ENCODE peak calls at places on chromosome 4, in eight cellular contexts. Q is cardiac muscle cell; K is right lobe of liver; X is suprapubic skin; J is IMR-90; V is CD8-positive, alpha-beta T cell; L is kidney epithelial cell; U is stomach. S is an unnamed sample.

GRCh38 chr4:37305984-37306383 is 61.4 kb downstream of the NWD2 start:
- DNase-seq in J (no peak), V (no peak), X (no peak), K (no peak), U (no peak), Q (no peak), L (no peak), S (no peak)

GRCh38 chr4:61428950-61429349 is 228.8 kb downstream of the ADGRL3 start:
- DNase-seq in K (no peak), L (no peak), X (no peak), Q (no peak), V (no peak), J (no peak), U (no peak), S (no peak)

GRCh38 chr4:75715105-75715799 is 9.1 kb upstream of the USO1 start:
- DNase-seq in L (no peak), K (no peak), J (peak), Q (no peak), V (no peak), X (no peak), U (no peak), S (peak)

GRCh38 chr4:85482000-85482738 is 7.2 kb downstream of the ARHGAP24 start:
- DNase-seq in K (no peak), J (no peak), U (no peak), Q (no peak), V (no peak), X (no peak), L (no peak), S (no peak)

GRCh38 chr4:143391895-143392294 is 55.2 kb downstream of the GAB1 start:
- DNase-seq in Q (peak), X (no peak), L (no peak), V (no peak), U (no peak), J (peak), K (no peak), S (peak)

GRCh38 chr4:152398060-152398459 is 137.8 kb downstream of the FBXW7 start:
- DNase-seq in L (no peak), Q (peak), X (no peak), K (no peak), V (no peak), U (no peak), J (peak), S (peak)

GRCh38 chr4:88445252-88445651 is 11.7 kb upstream of the HERC5 start:
- DNase-seq in X (no peak), K (no peak), U (no peak), V (no peak), Q (no peak), J (no peak), L (no peak), S (no peak)

GRCh38 chr4:137861682-137862081 is 329.4 kb upstream of the PCDH18 start:
- DNase-seq in X (no peak), V (no peak), J (peak), L (no peak), Q (peak), U (no peak), K (no peak), S (peak)

GRCh38 chr4:135277116-135277979 is 1075.8 kb upstream of the PABPC4L start:
- DNase-seq in L (no peak), U (no peak), V (no peak), X (no peak), K (no peak), Q (peak), J (peak), S (peak)

GRCh38 chr4:181528570-181529184 is 714.5 kb upstream of the TENM3 start:
- DNase-seq in X (no peak), Q (peak), K (peak), L (peak), V (no peak), U (peak), J (peak), S (peak)

GRCh38 chr4:25162566-25162965 is 2.3 kb upstream of the SEPSECS start:
- DNase-seq in X (no peak), K (no peak), U (no peak), J (no peak), L (no peak), V (no peak), Q (no peak), S (no peak)

GRCh38 chr4:38979511-38980230 is 52.5 kb downstream of the TMEM156 start:
- DNase-seq in V (no peak), L (no peak), Q (no peak), J (no peak), X (no peak), U (no peak), K (no peak), S (no peak)

GRCh38 chr4:123477804-123478209 is 81.2 kb downstream of the SPRY1 start:
- DNase-seq in U (no peak), K (no peak), V (peak), J (peak), Q (peak), X (no peak), L (no peak), S (peak)

GRCh38 chr4:72567821-72568620 is 1.0 kb downstream of the ADAMTS3 start:
- DNase-seq in U (peak), J (peak), L (peak), Q (peak), X (peak), V (no peak), K (peak), S (peak)

GRCh38 chr4:81366786-81367185 is 104.9 kb downstream of the RASGEF1B start:
- DNase-seq in J (no peak), X (no peak), L (no peak), U (no peak), Q (no peak), K (no peak), V (no peak), S (no peak)

GRCh38 chr4:53321151-53321987 is 44.5 kb downstream of the SCFD2 start:
- DNase-seq in Q (peak), J (peak), V (no peak), U (no peak), L (peak), X (no peak), K (no peak), S (peak)
- H3K4me3 ChIP-seq in Q (no peak), J (peak), V (no peak), U (no peak), L (no peak), X (no peak), K (no peak), S (no peak)

DNA sequence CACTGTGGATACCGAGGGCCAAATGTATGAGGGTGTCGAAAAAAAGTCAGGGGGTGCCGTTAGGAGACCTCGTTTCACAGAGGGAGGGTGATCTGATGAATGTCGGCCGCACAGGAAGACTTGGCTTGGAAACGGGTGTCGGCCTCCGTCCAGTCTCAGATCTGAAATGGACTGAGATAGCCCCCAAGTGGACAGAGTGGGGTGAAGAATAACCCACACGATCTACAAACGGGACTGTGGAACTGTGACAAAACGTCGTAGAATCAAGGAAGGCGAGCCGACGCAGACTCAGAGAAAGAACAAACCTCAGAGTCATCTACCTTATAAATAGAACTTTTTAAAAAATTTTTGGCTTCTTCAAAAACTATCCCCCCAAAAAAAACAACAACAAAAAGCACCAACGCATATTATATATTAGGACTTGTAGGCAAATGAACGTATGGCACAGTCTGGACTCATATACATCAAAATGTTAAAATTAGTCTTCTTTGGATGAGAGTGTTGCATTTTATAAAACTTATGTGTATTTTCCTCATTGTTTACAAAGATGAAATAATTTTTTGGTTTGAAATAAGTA is 63.8 kb upstream of the IRF2 start:
- DNase-seq in K (peak), V (peak), J (peak), U (peak), L (peak), Q (peak), X (peak), S (peak)
- TF ChIP-seq CTCF in K (peak), V (peak), J (peak), U (no peak), L (peak), Q (peak), X (peak), S (peak)

GRCh38 chr4:36255575-36255974 is 11.3 kb upstream of the ARAP2 start:
- DNase-seq in J (no peak), K (no peak), Q (no peak), X (no peak), U (no peak), L (no peak), V (peak), S (no peak)
- H3K4me3 ChIP-seq in J (no peak), K (no peak), Q (no peak), X (no peak), U (no peak), L (no peak), V (no peak), S (no peak)

DNA sequence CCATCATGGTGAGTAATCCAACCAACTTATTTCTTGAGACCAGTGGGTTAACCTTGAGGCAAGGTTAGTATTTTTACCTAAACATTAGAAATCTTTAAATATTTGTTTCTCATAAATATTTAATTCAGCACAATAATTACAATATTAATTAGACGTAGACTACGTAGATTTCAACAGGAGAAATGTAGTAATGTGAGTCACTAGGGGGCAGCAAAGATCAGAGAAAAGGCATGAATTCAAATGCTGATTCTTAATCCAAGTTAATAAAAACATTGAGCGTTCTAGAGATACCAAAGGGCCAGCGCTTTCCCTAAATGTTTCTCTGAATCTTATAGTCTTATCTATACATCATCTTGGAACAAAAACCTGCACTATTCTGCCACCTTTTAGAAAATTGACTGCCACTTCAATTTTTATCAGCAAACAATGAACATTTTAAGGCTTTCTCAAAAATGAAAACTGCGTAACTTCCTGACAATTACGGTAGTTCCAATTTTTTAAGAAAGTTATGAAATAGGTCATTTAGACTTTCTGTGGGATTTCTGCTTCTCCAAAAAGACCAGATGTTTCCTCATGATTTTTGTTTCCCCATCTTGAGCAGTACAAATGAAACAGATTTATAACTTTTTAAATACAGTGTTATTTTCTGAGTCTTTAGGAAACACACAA is 180.7 kb downstream of the GASK1B start:
- DNase-seq in U (no peak), L (no peak), J (peak), K (no peak), X (no peak), Q (peak), V (peak), S (peak)
- TF ChIP-seq CTCF in U (no peak), L (peak), J (peak), K (peak), X (peak), Q (peak), V (peak), S (peak)

GRCh38 chr4:153638011-153638410 is 46.1 kb upstream of the TLR2 start:
- DNase-seq in L (no peak), K (no peak), X (no peak), V (no peak), Q (no peak), J (no peak), U (no peak), S (no peak)

GRCh38 chr4:153638999-153639398 is 45.1 kb upstream of the TLR2 start:
- DNase-seq in J (no peak), V (no peak), K (no peak), L (no peak), U (no peak), X (no peak), Q (no peak), S (no peak)

GRCh38 chr4:153634737-153635353 is 49.2 kb upstream of the TLR2 start:
- DNase-seq in L (no peak), K (no peak), Q (peak), X (no peak), J (peak), U (no peak), V (no peak), S (peak)

GRCh38 chr4:153639556-153640475 is 44.3 kb upstream of the TLR2 start:
- DNase-seq in L (no peak), V (no peak), X (no peak), Q (no peak), K (no peak), J (no peak), U (no peak), S (no peak)

DNA sequence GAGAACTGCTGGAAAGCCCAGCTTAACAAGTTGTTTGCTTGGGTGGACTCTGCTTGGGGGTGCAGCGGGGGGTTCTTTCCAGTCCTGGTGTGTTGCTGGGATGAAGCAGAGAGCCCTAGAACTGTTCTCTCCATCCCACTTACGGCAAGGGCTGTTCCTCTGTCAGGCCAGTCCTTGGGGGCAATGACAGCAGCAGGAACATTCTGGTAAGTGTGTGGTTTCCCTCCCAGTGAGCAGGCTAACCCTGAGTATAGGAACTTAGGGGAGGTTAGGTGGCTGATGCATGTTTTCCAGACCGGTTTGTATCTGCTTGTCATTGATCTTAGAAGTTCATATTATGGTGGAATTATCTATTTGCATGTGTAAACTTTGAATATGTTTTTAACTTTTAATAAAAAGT is 46.9 kb upstream of the TLR2 start:
- DNase-seq in X (no peak), K (no peak), L (no peak), U (no peak), V (no peak), Q (no peak), J (no peak), S (no peak)
- H3K4me3 ChIP-seq in X (no peak), K (no peak), L (no peak), U (no peak), V (no peak), Q (no peak), J (no peak), S (no peak)

DNA sequence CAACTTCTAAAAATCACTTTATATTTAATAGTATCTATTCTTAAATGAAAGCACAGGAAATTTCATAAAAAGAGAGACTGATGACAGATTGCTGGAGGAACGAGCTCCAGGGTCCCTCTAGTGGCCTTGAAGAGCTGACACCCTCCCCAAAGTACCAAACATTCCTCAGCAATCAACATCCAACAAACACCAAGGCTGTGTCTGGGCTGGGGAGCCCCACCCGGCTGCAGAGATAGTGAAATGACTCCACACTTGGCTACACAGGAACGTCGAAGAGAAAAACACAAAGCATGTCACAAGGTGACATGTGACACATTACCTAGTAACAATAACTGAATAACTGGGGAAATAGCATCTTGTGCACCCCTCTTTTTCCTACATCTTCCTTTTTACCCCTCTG is 45.6 kb downstream of the SLC39A8 start:
- DNase-seq in L (peak), V (peak), U (peak), J (peak), K (no peak), X (no peak), Q (peak), S (peak)
- TF ChIP-seq CTCF in L (peak), V (peak), U (no peak), J (peak), K (peak), X (peak), Q (peak), S (peak)

GRCh38 chr4:168096444-168096784 is 4.1 kb downstream of the ANXA10 start:
- DNase-seq in J (no peak), X (no peak), U (no peak), K (no peak), L (no peak), Q (no peak), V (no peak), S (no peak)

GRCh38 chr4:168098257-168098717 is 6.0 kb downstream of the ANXA10 start:
- DNase-seq in J (peak), Q (peak), V (no peak), K (no peak), X (no peak), L (no peak), U (no peak), S (peak)

GRCh38 chr4:168102403-168102802 is 10.1 kb downstream of the ANXA10 start:
- DNase-seq in Q (no peak), X (no peak), J (no peak), L (no peak), K (no peak), U (no peak), V (no peak), S (no peak)

GRCh38 chr4:168097161-168097560 is 4.8 kb downstream of the ANXA10 start:
- DNase-seq in Q (no peak), X (no peak), J (no peak), K (no peak), V (no peak), U (no peak), L (no peak), S (peak)

DNA sequence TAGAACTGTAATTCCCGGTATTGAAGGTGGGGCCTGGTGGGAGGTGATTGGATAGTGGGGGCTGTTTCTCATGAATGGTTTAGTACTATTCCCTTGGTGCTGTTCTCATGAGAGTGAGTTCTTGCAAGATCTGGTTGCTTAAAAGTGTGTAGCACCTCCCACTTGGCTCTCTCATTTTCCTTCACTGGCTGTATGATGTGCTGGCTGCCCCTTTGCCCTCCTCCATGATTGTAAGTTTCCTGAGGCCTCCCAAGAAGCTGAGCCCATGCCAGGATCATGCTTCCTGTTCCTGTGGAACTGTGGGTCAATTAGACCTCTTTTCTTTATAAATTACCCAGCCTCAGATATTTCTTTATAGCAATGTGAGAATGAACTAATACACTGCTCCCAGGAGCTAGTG is 8.7 kb downstream of the ANXA10 start:
- DNase-seq in U (no peak), V (no peak), Q (peak), L (no peak), K (no peak), J (no peak), X (no peak), S (peak)
- H3K4me3 ChIP-seq in U (no peak), V (no peak), Q (no peak), L (no peak), K (no peak), J (no peak), X (no peak), S (no peak)

GRCh38 chr4:2416564-2417195 is 1.8 kb downstream of the ZFYVE28 start:
- DNase-seq in V (peak), L (no peak), Q (no peak), U (peak), K (no peak), X (no peak), J (no peak), S (no peak)

GRCh38 chr4:2419814-2420213 is 1.1 kb downstream of the CFAP99 start:
- DNase-seq in X (no peak), J (no peak), K (no peak), V (no peak), Q (no peak), U (no peak), L (no peak), S (no peak)

GRCh38 chr4:2417196-2417764 is 1.2 kb downstream of the ZFYVE28 start:
- DNase-seq in J (no peak), U (no peak), X (no peak), L (no peak), Q (no peak), K (no peak), V (no peak), S (no peak)

GRCh38 chr4:2417765-2418651 is at the start of gene ZFYVE28:
- DNase-seq in X (no peak), L (no peak), J (no peak), V (no peak), Q (no peak), U (no peak), K (peak), S (peak)

DNA sequence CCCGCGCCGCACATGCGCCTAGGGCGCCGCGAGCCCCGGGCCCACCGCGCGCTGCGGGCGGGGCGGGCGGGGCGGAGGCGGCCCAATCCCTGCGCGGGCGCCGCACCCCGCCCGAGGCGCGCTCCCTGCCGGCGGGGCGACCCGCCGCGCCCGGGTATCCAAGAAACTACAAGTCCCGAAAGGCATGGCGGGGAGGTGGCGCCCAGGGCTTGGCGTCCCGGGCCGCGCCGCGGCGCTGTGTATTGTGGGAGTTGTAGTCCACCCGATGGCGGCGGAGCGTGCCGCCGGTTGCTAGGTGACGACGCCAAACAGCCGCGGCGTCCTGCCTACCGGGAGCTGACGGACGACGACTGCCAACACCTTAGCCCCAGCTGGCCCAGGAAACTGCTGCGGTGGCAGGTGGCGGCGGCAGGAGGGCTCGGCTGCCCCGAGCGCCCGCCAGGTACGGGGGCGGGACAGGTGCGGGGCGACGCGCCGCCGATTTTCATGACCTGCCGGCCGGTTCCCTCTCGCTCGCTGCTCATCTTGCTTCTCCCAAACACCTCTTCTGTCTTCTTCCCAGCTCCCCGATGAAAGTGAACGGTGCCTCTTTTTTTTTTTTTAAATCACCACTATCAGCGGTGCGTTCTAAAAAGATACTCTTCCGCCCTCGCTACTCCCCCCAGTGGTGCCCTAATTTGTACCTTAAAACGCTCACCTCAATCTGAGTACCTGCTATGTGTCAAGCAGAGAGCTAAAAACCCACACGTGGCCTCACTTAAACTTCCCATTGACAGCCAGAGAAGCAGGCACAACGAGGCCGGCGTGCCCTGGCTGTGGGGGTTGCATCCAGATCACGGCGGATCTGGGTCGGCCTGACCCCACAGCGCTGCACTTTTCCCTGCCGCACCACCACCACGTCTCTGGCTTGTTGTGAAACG is at the start of gene CFAP99:
- DNase-seq in L (peak), U (peak), V (peak), Q (peak), J (peak), K (peak), X (peak), S (peak)
- TF ChIP-seq CTCF in L (no peak), U (no peak), V (peak), Q (no peak), J (peak), K (no peak), X (no peak), S (no peak)

S was measured in cardiac fibroblast.